ENCODE peak calls at places on chromosomes 13 and 19, in seven cellular contexts. F is left ventricle myocardium inferior, G is OCI-LY7, M is body of pancreas, X is kidney epithelial cell, A is breast epithelium, D is psoas muscle. Z is an unnamed sample.

GRCh38 chr13:28337196-28338045 is 157.5 kb downstream of the FLT1 start:
- DNase-seq in F (no peak), G (no peak), M (no peak), X (no peak), A (no peak), D (no peak), Z (peak)

GRCh38 chr13:110302986-110303385 is 4.0 kb downstream of the COL4A1 start:
- DNase-seq in F (no peak), G (no peak), M (no peak), X (no peak), A (no peak), D (no peak), Z (no peak)

GRCh38 chr13:112859817-112860190 is 109.2 kb upstream of the MCF2L start:
- DNase-seq in F (no peak), G (peak), M (no peak), X (peak), A (no peak), D (no peak), Z (no peak)

GRCh38 chr13:26946675-26947342 is 186.2 kb upstream of the GPR12 start:
- DNase-seq in F (no peak), G (peak), M (no peak), X (no peak), A (no peak), D (no peak), Z (no peak)

GRCh38 chr13:21929400-21929799 is 258.5 kb downstream of the FGF9 start:
- DNase-seq in F (no peak), G (no peak), M (no peak), X (no peak), A (no peak), D (no peak), Z (no peak)

GRCh38 chr19:14023404-14024235 is 4.3 kb upstream of the RLN3 start:
- DNase-seq in F (peak), G (no peak), M (peak), X (no peak), A (no peak), D (peak), Z (no peak)

GRCh38 chr19:2944403-2944774 is 382 bp downstream of the ZNF77 start:
- DNase-seq in F (no peak), G (no peak), M (no peak), X (no peak), A (no peak), D (no peak), Z (no peak)

GRCh38 chr19:19525611-19526380 is 2.9 kb upstream of the YJEFN3 start:
- DNase-seq in F (no peak), G (peak), M (no peak), X (no peak), A (no peak), D (no peak), Z (no peak)

GRCh38 chr13:63873936-63874335 is 2458.3 kb upstream of the PCDH20 start:
- DNase-seq in F (no peak), G (no peak), M (no peak), X (no peak), A (no peak), D (no peak), Z (no peak)

GRCh38 chr19:48292798-48293197 is 22.9 kb downstream of the ZNF114 start:
- DNase-seq in F (no peak), G (no peak), M (no peak), X (no peak), A (no peak), D (peak), Z (no peak)

GRCh38 chr19:30001794-30002193 is 59.8 kb downstream of the URI1 start:
- DNase-seq in F (no peak), G (peak), M (no peak), X (no peak), A (no peak), D (no peak), Z (no peak)
- TF ChIP-seq CTCF in F (no peak), G (peak), M (no peak), X (no peak), A (no peak), D (no peak), Z (no peak)

DNA sequence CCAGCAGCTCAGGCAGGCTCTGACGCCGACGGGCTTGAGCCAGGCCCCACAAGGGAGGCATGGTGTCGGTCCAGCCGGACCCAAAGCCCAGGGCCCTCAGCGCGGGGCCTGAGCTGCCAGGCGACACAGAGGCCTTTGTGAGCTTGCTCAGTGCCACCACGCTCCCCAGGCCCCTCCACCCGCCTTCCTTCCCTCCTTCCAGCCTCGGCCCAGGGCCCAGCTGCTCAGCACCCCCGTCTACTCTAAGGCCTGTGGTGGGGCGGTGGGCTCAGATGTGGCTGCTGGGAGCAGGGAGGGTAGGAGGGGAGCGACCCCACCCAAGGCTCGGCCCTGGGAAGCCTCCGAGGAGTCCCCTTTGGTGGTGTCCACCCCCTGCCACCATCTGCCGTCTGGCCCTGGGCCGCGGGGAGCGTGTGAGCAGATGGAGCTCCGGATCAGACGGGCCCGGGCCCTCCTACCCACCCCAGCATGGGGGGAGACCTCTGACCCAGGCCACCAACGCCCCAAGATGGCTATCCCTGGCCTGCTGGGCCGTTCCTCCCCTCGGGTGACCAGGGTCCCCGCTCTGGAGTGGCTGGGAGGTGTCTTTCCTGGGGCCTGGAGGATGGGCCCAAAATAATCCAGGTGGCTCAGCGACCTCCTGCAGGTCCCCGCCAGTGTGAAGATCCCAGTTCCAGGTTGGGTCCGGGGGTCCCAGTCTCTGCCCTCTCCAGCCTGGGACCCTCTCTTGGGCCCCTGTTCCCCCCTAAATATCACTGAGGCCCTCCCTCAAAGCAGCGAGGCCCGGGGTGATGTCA is 7.8 kb downstream of the ZBTB7A start:
- DNase-seq in F (no peak), G (no peak), M (no peak), X (no peak), A (no peak), D (no peak), Z (no peak)
- H3K4me3 ChIP-seq in F (peak), G (no peak), M (no peak), X (no peak), A (peak), D (peak), Z (peak)

GRCh38 chr13:62626771-62627170 is 1211.1 kb upstream of the PCDH20 start:
- DNase-seq in F (no peak), G (peak), M (no peak), X (no peak), A (no peak), D (no peak), Z (no peak)
- TF ChIP-seq CTCF in F (no peak), G (peak), M (no peak), X (peak), A (no peak), D (no peak), Z (no peak)

GRCh38 chr19:40282209-40282580 is 3.0 kb downstream of the AKT2 start:
- DNase-seq in F (no peak), G (no peak), M (no peak), X (no peak), A (no peak), D (no peak), Z (no peak)

GRCh38 chr19:40283414-40284250 is 1.5 kb downstream of the AKT2 start:
- DNase-seq in F (no peak), G (peak), M (peak), X (no peak), A (no peak), D (no peak), Z (no peak)

GRCh38 chr19:40284251-40284500 is 969 bp downstream of the AKT2 start:
- DNase-seq in F (no peak), G (no peak), M (no peak), X (no peak), A (no peak), D (no peak), Z (no peak)

GRCh38 chr19:40281381-40282208 is 3.5 kb downstream of the AKT2 start:
- DNase-seq in F (no peak), G (peak), M (no peak), X (no peak), A (no peak), D (no peak), Z (no peak)

DNA sequence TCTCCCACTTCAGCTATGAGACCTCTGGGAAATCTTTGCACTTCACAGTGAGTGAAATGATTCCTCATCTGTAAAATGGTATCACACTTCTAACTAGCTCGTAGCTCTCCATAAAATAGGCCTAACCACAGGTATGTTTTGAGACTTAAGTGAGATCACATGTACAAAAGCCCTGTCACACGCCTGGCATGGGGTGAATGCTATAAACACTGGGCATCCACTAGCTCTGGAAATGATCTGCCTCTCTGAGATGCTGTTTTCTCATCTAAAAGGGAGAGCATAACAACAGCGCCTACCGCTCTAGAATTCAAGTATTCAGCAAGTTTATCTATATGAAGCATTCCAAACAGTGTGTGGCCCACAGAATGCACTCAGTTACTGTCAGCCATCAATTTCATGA is 2.2 kb downstream of the AKT2 start:
- DNase-seq in F (no peak), G (no peak), M (no peak), X (no peak), A (no peak), D (no peak), Z (peak)
- H3K4me3 ChIP-seq in F (peak), G (peak), M (no peak), X (no peak), A (no peak), D (peak), Z (no peak)

DNA sequence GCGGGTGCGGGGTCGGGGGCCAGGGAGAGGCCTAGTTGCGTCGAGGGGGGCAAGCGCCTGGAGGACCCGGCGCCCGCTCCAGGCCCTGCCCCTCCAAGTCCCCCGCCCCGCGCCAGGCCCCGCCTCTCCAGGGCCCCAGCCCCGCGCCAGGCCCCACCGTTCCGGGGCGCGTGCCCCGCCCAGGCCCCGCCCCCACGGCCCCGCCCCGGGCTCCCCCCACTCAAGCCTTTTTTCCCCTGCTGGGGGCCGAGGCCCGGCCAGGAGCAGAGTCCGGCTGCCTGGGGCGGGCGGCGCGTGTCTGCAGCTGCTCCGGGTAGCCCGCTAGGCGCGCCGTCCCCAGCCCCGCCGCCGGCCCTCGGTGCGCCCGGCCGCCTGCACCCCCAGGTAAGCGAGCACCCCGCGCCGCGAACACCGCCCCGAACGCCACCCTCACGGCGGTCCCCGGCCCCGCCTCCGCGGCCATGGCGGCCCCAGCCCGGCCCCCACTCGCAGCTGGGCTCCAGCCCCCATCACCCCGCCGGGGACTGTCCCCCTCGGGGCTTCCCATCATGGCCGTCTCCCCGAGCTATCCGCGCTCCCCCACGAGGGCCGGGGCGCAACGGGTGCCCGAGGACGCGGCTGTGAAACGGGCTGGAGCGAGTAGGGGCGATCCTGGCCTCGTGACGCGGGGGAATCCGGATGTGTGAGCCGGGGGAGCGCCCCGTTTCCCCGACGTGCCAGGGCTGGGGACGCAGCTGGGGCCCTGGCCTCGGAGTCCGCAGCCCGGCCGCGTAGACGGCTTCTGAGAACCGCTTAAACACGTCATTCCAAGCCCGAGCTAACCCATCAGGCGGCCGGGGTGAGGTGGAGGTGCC is at the start of gene CERS4:
- DNase-seq in F (peak), G (peak), M (peak), X (no peak), A (peak), D (peak), Z (no peak)
- TF ChIP-seq CTCF in F (no peak), G (no peak), M (no peak), X (no peak), A (no peak), D (no peak), Z (no peak)

GRCh38 chr19:1843646-1844394 is 4.5 kb downstream of the REXO1 start:
- DNase-seq in F (no peak), G (no peak), M (no peak), X (no peak), A (no peak), D (no peak), Z (no peak)

GRCh38 chr19:1840541-1841115 is 7.7 kb downstream of the REXO1 start:
- DNase-seq in F (peak), G (no peak), M (no peak), X (no peak), A (no peak), D (no peak), Z (no peak)

GRCh38 chr19:1843116-1843515 is 5.2 kb downstream of the REXO1 start:
- DNase-seq in F (no peak), G (no peak), M (no peak), X (no peak), A (no peak), D (no peak), Z (no peak)

GRCh38 chr19:1839658-1840540 is 8.4 kb downstream of the REXO1 start:
- DNase-seq in F (no peak), G (no peak), M (no peak), X (no peak), A (no peak), D (no peak), Z (no peak)

DNA sequence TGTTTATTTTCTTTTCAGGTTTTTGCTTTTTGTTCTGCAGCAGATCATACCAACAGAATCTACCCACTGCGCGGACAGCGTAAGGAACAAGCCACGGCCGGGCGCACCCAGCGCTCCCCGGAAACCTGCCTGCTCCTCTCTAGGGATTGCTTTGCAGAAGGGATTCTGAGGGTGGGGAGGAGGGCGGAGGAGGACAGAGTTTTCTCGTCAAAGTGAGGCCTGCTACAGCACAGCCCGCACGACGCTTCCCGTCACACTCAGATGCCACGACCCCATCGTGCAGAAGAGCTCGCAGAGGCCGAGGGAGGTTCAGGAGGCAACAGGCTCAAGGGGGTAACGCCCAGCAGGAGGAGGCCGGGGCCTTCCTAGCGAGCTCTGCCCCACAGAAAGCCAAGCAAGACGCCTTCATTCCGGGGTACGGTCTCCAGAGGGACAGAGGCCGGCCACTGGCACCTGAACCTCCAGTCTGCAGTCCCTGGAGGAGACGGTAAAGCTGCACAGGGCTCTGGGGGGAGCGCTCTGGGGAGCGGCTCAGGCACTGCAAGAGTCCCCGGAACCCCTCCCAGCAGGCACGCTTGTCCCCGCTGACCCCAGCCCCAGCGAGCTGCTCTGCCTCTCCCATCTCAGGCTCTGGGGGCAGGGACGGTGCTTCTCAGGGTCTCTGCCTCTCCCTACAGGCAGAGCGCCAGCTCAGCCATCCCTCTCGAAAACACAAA is 6.9 kb downstream of the REXO1 start:
- DNase-seq in F (no peak), G (no peak), M (no peak), X (no peak), A (no peak), D (no peak), Z (no peak)
- H3K4me3 ChIP-seq in F (peak), G (no peak), M (no peak), X (no peak), A (no peak), D (peak), Z (no peak)

GRCh38 chr19:10567696-10568443 is 909 bp downstream of the CDKN2D start:
- DNase-seq in F (no peak), G (no peak), M (no peak), X (no peak), A (no peak), D (no peak), Z (no peak)

GRCh38 chr19:10566658-10567410 is 1.0 kb upstream of the KRI1 start:
- DNase-seq in F (no peak), G (peak), M (peak), X (no peak), A (no peak), D (no peak), Z (no peak)

GRCh38 chr19:10566408-10566657 is 523 bp upstream of the KRI1 start:
- DNase-seq in F (no peak), G (no peak), M (no peak), X (no peak), A (no peak), D (no peak), Z (no peak)

GRCh38 chr19:10565028-10565566 is 713 bp downstream of the KRI1 start:
- DNase-seq in F (no peak), G (peak), M (peak), X (no peak), A (peak), D (peak), Z (no peak)

GRCh38 chr19:10565567-10566407 is at the start of gene KRI1:
- DNase-seq in F (peak), G (peak), M (peak), X (peak), A (peak), D (peak), Z (peak)
- TF ChIP-seq CTCF in F (peak), G (peak), M (peak), X (peak), A (peak), D (peak), Z (peak)

DNA sequence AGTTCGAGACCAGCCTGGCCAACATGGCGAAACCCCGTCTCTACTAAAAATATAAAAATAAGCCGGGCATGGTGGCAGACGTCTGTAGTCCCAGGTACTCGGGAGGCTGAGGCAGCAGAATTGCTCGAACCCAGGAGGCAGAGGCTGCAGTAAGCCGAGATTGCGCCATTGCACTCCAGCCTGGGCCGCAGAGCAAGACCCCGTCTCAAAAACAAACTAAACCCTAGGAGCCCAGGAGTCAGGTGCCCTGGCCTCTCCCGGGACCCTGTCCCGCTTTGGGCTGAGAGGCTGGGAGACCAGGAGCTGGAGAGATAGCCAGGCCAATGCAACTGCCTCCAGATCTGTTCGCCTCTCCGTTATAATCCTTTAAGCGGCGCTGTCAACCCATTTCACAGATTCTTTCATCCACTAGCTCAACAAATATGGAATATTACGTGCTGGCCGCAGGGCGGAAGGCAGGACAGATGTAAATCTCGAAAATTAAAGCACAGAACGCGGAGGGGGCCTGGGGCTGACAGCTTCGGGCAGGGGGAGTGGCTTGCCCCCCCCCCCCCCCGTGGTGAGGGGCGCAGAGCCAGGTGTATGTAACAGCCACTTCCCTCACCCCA is 5.3 kb upstream of the MYBPC2 start:
- DNase-seq in F (no peak), G (no peak), M (no peak), X (no peak), A (no peak), D (no peak), Z (no peak)
- H3K4me3 ChIP-seq in F (peak), G (no peak), M (no peak), X (no peak), A (peak), D (peak), Z (no peak)

GRCh38 chr19:36526581-36526980 is 1.5 kb downstream of the ZNF260 start:
- DNase-seq in F (no peak), G (no peak), M (no peak), X (no peak), A (no peak), D (no peak), Z (no peak)

GRCh38 chr19:36524617-36525016 is 3.5 kb downstream of the ZNF260 start:
- DNase-seq in F (no peak), G (no peak), M (no peak), X (no peak), A (no peak), D (no peak), Z (no peak)

GRCh38 chr19:36528921-36529518 is 949 bp upstream of the ZNF260 start:
- DNase-seq in F (no peak), G (peak), M (no peak), X (no peak), A (no peak), D (no peak), Z (no peak)

GRCh38 chr19:36527873-36528193 is 238 bp downstream of the ZNF260 start:
- DNase-seq in F (no peak), G (no peak), M (no peak), X (no peak), A (no peak), D (no peak), Z (no peak)

GRCh38 chr19:36528194-36528920 is at the start of gene ZNF260:
- DNase-seq in F (peak), G (peak), M (peak), X (peak), A (peak), D (peak), Z (peak)
- TF ChIP-seq CTCF in F (no peak), G (no peak), M (peak), X (no peak), A (no peak), D (no peak), Z (no peak)

DNA sequence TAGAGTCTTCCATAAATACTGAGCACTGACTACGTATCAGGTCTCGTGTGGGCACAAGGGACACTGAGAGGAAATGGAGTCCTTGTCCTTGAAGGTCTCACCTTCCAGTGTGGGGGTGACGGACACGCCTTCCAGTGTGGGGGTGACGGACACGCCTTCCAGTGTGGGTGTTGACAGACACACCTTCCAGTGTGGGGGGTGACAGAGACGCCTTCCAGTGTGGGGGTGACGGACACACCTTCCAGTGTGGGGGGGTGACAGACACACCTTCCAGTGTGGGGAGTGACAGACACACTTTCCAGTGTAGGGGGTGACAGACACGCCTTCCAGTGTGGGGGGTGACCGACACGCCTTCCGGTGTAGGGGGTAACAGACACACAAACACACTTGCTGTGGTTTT is 14.3 kb upstream of the EDDM13 start:
- DNase-seq in F (no peak), G (no peak), M (no peak), X (no peak), A (no peak), D (no peak), Z (no peak)
- H3K4me3 ChIP-seq in F (no peak), G (no peak), M (no peak), X (no peak), A (no peak), D (no peak), Z (no peak)

Z was measured in AG04449.